ENCODE peak calls at places on chromosomes 11 and 22, in five cellular contexts. One of them, this sample, is unnamed.

GRCh38 chr11:10026514-10026913 is 267.5 kb downstream of the SBF2 start:
- DNase-seq in mammary epithelial cell: no peak
- DNase-seq in choroid plexus epithelial cell: peak; percentile 68
- DNase-seq in kidney: no peak
- DNase-seq in uterus: no peak
- DNase-seq in this sample: no peak

GRCh38 chr22:49958961-49959781 is 1.4 kb upstream of the PIM3 start:
- DNase-seq in mammary epithelial cell: no peak
- DNase-seq in choroid plexus epithelial cell: no peak
- DNase-seq in kidney: peak; percentile 86
- DNase-seq in uterus: no peak
- DNase-seq in this sample: no peak

GRCh38 chr11:103842795-103843194 is 193.6 kb upstream of the DDI1 start:
- DNase-seq in mammary epithelial cell: no peak
- DNase-seq in choroid plexus epithelial cell: peak; percentile 73
- DNase-seq in kidney: no peak
- DNase-seq in uterus: no peak
- DNase-seq in this sample: no peak

GRCh38 chr11:44977493-44977984 is 26.9 kb upstream of the TP53I11 start:
- DNase-seq in mammary epithelial cell: no peak
- DNase-seq in choroid plexus epithelial cell: peak; percentile 30
- DNase-seq in kidney: no peak
- DNase-seq in uterus: no peak
- DNase-seq in this sample: peak; percentile 52

GRCh38 chr11:79362821-79363220 is 78.0 kb downstream of the TENM4 start:
- DNase-seq in mammary epithelial cell: peak; percentile 62
- DNase-seq in choroid plexus epithelial cell: no peak
- DNase-seq in kidney: no peak
- DNase-seq in uterus: no peak
- DNase-seq in this sample: no peak

GRCh38 chr22:33300165-33300564 is 242.0 kb upstream of the SYN3 start:
- DNase-seq in mammary epithelial cell: no peak
- DNase-seq in choroid plexus epithelial cell: no peak
- DNase-seq in kidney: no peak
- DNase-seq in uterus: no peak
- DNase-seq in this sample: no peak

GRCh38 chr11:117313828-117314768 is 2.0 kb downstream of the BACE1 start:
- DNase-seq in mammary epithelial cell: no peak
- DNase-seq in choroid plexus epithelial cell: no peak
- DNase-seq in kidney: no peak
- DNase-seq in uterus: no peak
- DNase-seq in this sample: no peak

GRCh38 chr22:47000888-47001287 is 238.4 kb downstream of the TBC1D22A start:
- DNase-seq in mammary epithelial cell: peak; percentile 7
- DNase-seq in choroid plexus epithelial cell: no peak
- DNase-seq in kidney: no peak
- DNase-seq in uterus: no peak
- DNase-seq in this sample: no peak

GRCh38 chr11:34335801-34336200 is 22.0 kb downstream of the ABTB2 start:
- DNase-seq in mammary epithelial cell: no peak
- DNase-seq in choroid plexus epithelial cell: no peak
- DNase-seq in kidney: no peak
- DNase-seq in uterus: no peak
- DNase-seq in this sample: no peak

GRCh38 chr11:2885017-2885675 is 429 bp downstream of the CDKN1C start:
- DNase-seq in mammary epithelial cell: no peak
- DNase-seq in choroid plexus epithelial cell: peak; percentile 64
- DNase-seq in kidney: peak; percentile 88
- DNase-seq in uterus: peak; percentile 58
- DNase-seq in this sample: no peak

GRCh38 chr11:1752907-1753425 is 2.6 kb upstream of the IFITM10 start:
- DNase-seq in mammary epithelial cell: no peak
- DNase-seq in choroid plexus epithelial cell: no peak
- DNase-seq in kidney: peak; percentile 76
- DNase-seq in uterus: no peak
- DNase-seq in this sample: peak; percentile 75

GRCh38 chr11:27293500-27294417 is 69.3 kb downstream of the CCDC34 start:
- DNase-seq in mammary epithelial cell: peak; percentile 29
- DNase-seq in choroid plexus epithelial cell: peak; percentile 52
- DNase-seq in kidney: no peak
- DNase-seq in uterus: no peak
- DNase-seq in this sample: no peak

GRCh38 chr11:120660024-120660565 is 148.5 kb downstream of the GRIK4 start:
- DNase-seq in mammary epithelial cell: peak; percentile 42
- DNase-seq in choroid plexus epithelial cell: peak; percentile 26
- DNase-seq in kidney: no peak
- DNase-seq in uterus: no peak
- DNase-seq in this sample: no peak

GRCh38 chr22:37187552-37187890 is 526 bp downstream of the C1QTNF6 start:
- DNase-seq in mammary epithelial cell: peak; percentile 41
- DNase-seq in choroid plexus epithelial cell: no peak
- DNase-seq in kidney: no peak
- DNase-seq in uterus: peak; percentile 52
- DNase-seq in this sample: no peak

GRCh38 chr11:130218501-130218900 is 58.9 kb downstream of the ST14 start:
- DNase-seq in mammary epithelial cell: no peak
- DNase-seq in choroid plexus epithelial cell: no peak
- DNase-seq in kidney: peak; percentile 37
- DNase-seq in uterus: no peak
- DNase-seq in this sample: no peak

GRCh38 chr11:2717561-2717960 is 17.8 kb upstream of the KCNQ1OT1 start:
- DNase-seq in mammary epithelial cell: no peak
- DNase-seq in choroid plexus epithelial cell: no peak
- DNase-seq in kidney: peak; percentile 24
- DNase-seq in uterus: no peak
- DNase-seq in this sample: no peak

GRCh38 chr11:8229299-8230177 is 34.1 kb downstream of the LMO1 start:
- DNase-seq in mammary epithelial cell: peak; percentile 62
- DNase-seq in choroid plexus epithelial cell: no peak
- DNase-seq in kidney: no peak
- DNase-seq in uterus: no peak
- DNase-seq in this sample: peak; percentile 63

GRCh38 chr22:19871845-19872778 is 17.4 kb upstream of the GNB1L start:
- DNase-seq in mammary epithelial cell: no peak
- DNase-seq in choroid plexus epithelial cell: no peak
- DNase-seq in kidney: peak; percentile 70
- DNase-seq in uterus: peak; percentile 12
- DNase-seq in this sample: peak; percentile 85

GRCh38 chr11:122259149-122259821 is 143.3 kb upstream of the BLID start:
- DNase-seq in mammary epithelial cell: no peak
- DNase-seq in choroid plexus epithelial cell: no peak
- DNase-seq in kidney: no peak
- DNase-seq in uterus: no peak
- DNase-seq in this sample: no peak

GRCh38 chr11:78941226-78941851 is 366.7 kb upstream of the NARS2 start:
- DNase-seq in mammary epithelial cell: no peak
- DNase-seq in choroid plexus epithelial cell: no peak
- DNase-seq in kidney: peak; percentile 80
- DNase-seq in uterus: no peak
- DNase-seq in this sample: no peak

GRCh38 chr11:78782725-78783124 is 208.1 kb upstream of the NARS2 start:
- DNase-seq in mammary epithelial cell: no peak
- DNase-seq in choroid plexus epithelial cell: peak; percentile 22
- DNase-seq in kidney: no peak
- DNase-seq in uterus: no peak
- DNase-seq in this sample: no peak

GRCh38 chr22:38211556-38211955 is 9.8 kb downstream of the MAFF start:
- DNase-seq in mammary epithelial cell: no peak
- DNase-seq in choroid plexus epithelial cell: no peak
- DNase-seq in kidney: no peak
- DNase-seq in uterus: no peak
- DNase-seq in this sample: no peak

GRCh38 chr22:38213319-38214247 is 11.8 kb downstream of the MAFF start:
- DNase-seq in mammary epithelial cell: no peak
- DNase-seq in choroid plexus epithelial cell: no peak
- DNase-seq in kidney: no peak
- DNase-seq in uterus: no peak
- DNase-seq in this sample: no peak

GRCh38 chr22:38212442-38212841 is 10.6 kb downstream of the MAFF start:
- DNase-seq in mammary epithelial cell: no peak
- DNase-seq in choroid plexus epithelial cell: no peak
- DNase-seq in kidney: no peak
- DNase-seq in uterus: no peak
- DNase-seq in this sample: no peak

GRCh38 chr22:38215156-38216038 is 13.6 kb downstream of the MAFF start:
- DNase-seq in mammary epithelial cell: no peak
- DNase-seq in choroid plexus epithelial cell: no peak
- DNase-seq in kidney: no peak
- DNase-seq in uterus: no peak
- DNase-seq in this sample: no peak

DNA sequence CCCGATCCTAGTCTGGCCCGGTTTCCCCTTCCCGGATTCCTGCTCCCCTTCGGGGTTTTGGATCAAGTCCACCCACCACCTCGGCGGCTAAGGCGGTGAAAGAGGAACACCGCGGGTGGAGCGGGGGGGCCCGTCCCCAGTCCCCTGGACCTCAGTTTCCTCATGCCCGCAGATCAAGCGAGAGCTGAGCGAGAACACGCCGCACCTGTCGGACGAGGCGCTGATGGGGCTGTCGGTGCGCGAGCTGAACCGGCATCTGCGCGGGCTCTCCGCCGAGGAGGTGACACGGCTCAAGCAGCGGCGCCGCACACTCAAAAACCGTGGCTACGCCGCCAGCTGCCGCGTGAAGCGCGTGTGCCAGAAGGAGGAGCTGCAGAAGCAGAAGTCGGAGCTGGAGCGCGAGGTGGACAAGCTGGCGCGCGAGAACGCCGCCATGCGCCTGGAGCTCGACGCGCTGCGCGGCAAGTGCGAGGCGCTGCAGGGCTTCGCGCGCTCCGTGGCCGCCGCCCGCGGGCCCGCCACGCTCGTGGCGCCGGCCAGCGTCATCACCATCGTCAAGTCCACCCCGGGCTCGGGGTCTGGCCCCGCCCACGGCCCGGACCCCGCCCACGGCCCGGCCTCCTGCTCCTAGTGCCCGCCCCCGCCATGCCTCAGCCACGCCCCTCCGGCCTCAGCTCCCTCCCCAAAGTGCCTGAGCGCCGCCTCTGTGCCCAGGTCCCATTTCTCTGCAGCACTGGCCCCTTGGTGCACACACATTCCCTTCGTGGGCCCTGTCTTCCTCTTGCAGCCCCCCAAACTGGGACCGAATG is 12.7 kb downstream of the MAFF start:
- DNase-seq in mammary epithelial cell: no peak
- DNase-seq in choroid plexus epithelial cell: peak; percentile 75
- DNase-seq in kidney: peak; percentile 91
- DNase-seq in uterus: peak; percentile 62
- DNase-seq in this sample: no peak
- TF ChIP-seq CTCF in mammary epithelial cell: no peak
- TF ChIP-seq CTCF in choroid plexus epithelial cell: peak; percentile 35
- TF ChIP-seq CTCF in kidney: peak; percentile 11
- TF ChIP-seq CTCF in uterus: no peak
- TF ChIP-seq CTCF in this sample: peak; percentile 31

DNA sequence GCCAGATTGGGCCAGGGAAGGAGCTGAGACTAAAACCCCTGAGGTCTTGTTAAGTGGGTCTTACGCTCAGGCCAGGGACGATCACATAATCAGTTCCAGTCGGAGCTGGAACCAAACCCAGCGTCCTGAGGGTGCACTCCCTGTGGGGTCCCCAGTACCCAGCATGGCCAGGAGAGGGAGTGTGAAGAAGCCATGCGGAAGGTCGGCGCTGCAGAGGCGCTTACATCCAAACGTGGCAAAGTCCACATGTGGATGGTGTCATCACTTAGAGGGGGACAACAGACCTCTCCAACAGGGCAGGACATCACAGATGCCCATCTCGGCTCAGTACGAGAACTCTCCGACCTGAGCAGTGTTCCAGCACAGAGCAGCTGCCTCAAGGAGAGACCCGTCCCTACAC is 8.3 kb downstream of the ATP5MGL start:
- DNase-seq in mammary epithelial cell: no peak
- DNase-seq in choroid plexus epithelial cell: peak; percentile 26
- DNase-seq in kidney: no peak
- DNase-seq in uterus: no peak
- DNase-seq in this sample: no peak
- TF ChIP-seq CTCF in mammary epithelial cell: peak; percentile 29
- TF ChIP-seq CTCF in choroid plexus epithelial cell: peak; percentile 60
- TF ChIP-seq CTCF in kidney: peak; percentile 8
- TF ChIP-seq CTCF in uterus: no peak
- TF ChIP-seq CTCF in this sample: peak; percentile 67

GRCh38 chr11:67410984-67411784 is 4.3 kb upstream of the CARNS1 start:
- DNase-seq in mammary epithelial cell: no peak
- DNase-seq in choroid plexus epithelial cell: no peak
- DNase-seq in kidney: no peak
- DNase-seq in uterus: no peak
- DNase-seq in this sample: no peak

GRCh38 chr11:67410369-67410831 is 5.1 kb upstream of the CARNS1 start:
- DNase-seq in mammary epithelial cell: no peak
- DNase-seq in choroid plexus epithelial cell: no peak
- DNase-seq in kidney: no peak
- DNase-seq in uterus: no peak
- DNase-seq in this sample: no peak

GRCh38 chr11:67408437-67409200 is 4.7 kb downstream of the TBC1D10C start:
- DNase-seq in mammary epithelial cell: no peak
- DNase-seq in choroid plexus epithelial cell: no peak
- DNase-seq in kidney: no peak
- DNase-seq in uterus: no peak
- DNase-seq in this sample: no peak

GRCh38 chr11:67409261-67409666 is 5.4 kb downstream of the TBC1D10C start:
- DNase-seq in mammary epithelial cell: no peak
- DNase-seq in choroid plexus epithelial cell: no peak
- DNase-seq in kidney: peak; percentile 85
- DNase-seq in uterus: no peak
- DNase-seq in this sample: peak; percentile 87

GRCh38 chr11:67409781-67410368 is 5.6 kb upstream of the CARNS1 start:
- DNase-seq in mammary epithelial cell: no peak
- DNase-seq in choroid plexus epithelial cell: no peak
- DNase-seq in kidney: no peak
- DNase-seq in uterus: no peak
- DNase-seq in this sample: no peak
- TF ChIP-seq CTCF in mammary epithelial cell: no peak
- TF ChIP-seq CTCF in choroid plexus epithelial cell: no peak
- TF ChIP-seq CTCF in kidney: no peak
- TF ChIP-seq CTCF in uterus: no peak
- TF ChIP-seq CTCF in this sample: no peak

DNA sequence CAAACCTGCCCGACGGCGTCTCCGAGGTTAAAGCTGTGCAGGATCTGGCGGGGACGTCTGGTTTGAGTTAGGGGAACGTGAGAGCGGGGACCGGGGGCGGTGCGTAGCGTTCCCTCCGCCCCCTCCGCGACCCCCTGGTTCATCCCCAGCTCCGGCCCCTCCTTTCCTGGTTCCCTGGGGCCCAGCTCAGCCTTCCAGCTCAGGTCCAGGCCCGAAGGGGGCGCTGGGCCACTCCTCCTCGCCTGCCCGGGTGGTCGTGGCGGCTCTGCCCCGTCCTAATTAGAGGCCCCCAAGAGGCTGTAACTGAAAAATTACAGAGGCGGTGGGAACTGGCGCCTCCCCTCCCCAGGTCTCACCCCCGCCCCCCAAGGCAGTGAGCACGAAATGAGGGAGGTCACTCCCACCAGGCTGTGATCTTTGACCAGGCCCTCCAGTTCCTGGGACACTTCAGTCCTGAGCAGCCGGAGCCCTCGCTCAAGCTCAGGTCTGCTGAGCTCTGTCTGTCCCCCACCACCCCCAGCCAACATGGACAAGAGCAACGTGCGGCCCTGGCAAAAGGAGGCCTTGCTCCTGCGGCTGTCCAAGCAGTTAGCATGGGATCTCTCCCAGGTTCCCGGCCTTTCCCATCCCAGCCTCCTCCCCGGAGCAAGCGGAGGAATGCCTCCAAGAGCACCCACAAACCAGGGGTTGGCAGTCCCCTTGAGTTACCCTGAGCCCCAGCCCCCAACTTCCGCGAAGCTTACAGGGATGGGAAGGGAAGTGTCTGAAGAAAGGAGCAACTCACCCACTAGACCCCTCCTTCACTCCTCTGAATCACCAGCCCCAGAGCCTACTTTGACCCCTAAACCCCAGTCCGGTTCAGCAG is 3.3 kb downstream of the CD248 start:
- DNase-seq in mammary epithelial cell: no peak
- DNase-seq in choroid plexus epithelial cell: peak; percentile 51
- DNase-seq in kidney: peak; percentile 88
- DNase-seq in uterus: peak; percentile 42
- DNase-seq in this sample: no peak
- TF ChIP-seq CTCF in mammary epithelial cell: no peak
- TF ChIP-seq CTCF in choroid plexus epithelial cell: peak; percentile 54
- TF ChIP-seq CTCF in kidney: no peak
- TF ChIP-seq CTCF in uterus: no peak
- TF ChIP-seq CTCF in this sample: peak; percentile 76